ENCODE peak calls at places on chromosomes 16 and 17, in five cellular contexts. J is endothelial cell; Y is A172; I is CD8-positive, alpha-beta T cell; K is COR-L47. S is an unnamed sample.

GRCh38 chr16:20879175-20880053 is 20.7 kb downstream of the DCUN1D3 start:
- DNase-seq in J (no peak), Y (peak), I (no peak), K (no peak), S (no peak)

GRCh38 chr17:41864498-41864836 is 756 bp downstream of the KLHL11 start:
- DNase-seq in J (no peak), Y (no peak), I (no peak), K (no peak), S (no peak)

GRCh38 chr17:20121359-20122235 is 112.4 kb downstream of the SPECC1 start:
- DNase-seq in J (peak), Y (peak), I (peak), K (peak), S (peak)

GRCh38 chr17:47615766-47616424 is 33.8 kb upstream of the KPNB1 start:
- DNase-seq in J (no peak), Y (peak), I (no peak), K (peak), S (no peak)

GRCh38 chr16:15864939-15865338 is 8.1 kb upstream of the MYH11 start:
- DNase-seq in J (no peak), Y (no peak), I (no peak), K (no peak), S (no peak)

GRCh38 chr16:65394306-65394705 is 272.4 kb upstream of the CDH11 start:
- DNase-seq in J (no peak), Y (no peak), I (no peak), K (no peak), S (no peak)

GRCh38 chr17:39751637-39752036 is 13.9 kb downstream of the GRB7 start:
- DNase-seq in J (no peak), Y (no peak), I (no peak), K (no peak), S (no peak)

GRCh38 chr17:57988301-57989010 is 402 bp upstream of the VEZF1 start:
- DNase-seq in J (no peak), Y (peak), I (peak), K (peak), S (peak)

GRCh38 chr16:67666538-67667433 is at the start of the genes C16orf86 and ENKD1:
- DNase-seq in J (peak), Y (no peak), I (peak), K (peak), S (peak)

GRCh38 chr17:59328534-59329095 is 2.8 kb upstream of the YPEL2 start:
- DNase-seq in J (no peak), Y (no peak), I (no peak), K (no peak), S (no peak)

GRCh38 chr16:13436641-13437423 is 483.1 kb upstream of the ERCC4 start:
- DNase-seq in J (no peak), Y (peak), I (no peak), K (no peak), S (no peak)

GRCh38 chr17:62892870-62893338 is 73.1 kb upstream of the TANC2 start:
- DNase-seq in J (peak), Y (peak), I (peak), K (no peak), S (peak)

GRCh38 chr17:4582101-4582501 is 2.2 kb upstream of the SMTNL2 start:
- DNase-seq in J (no peak), Y (no peak), I (no peak), K (no peak), S (no peak)

GRCh38 chr16:49860593-49860992 is 4.7 kb upstream of the ZNF423 start:
- DNase-seq in J (no peak), Y (no peak), I (no peak), K (no peak), S (no peak)